ENCODE peak calls at places on chromosome 22, in seven cellular contexts. O is prostate gland, C is transverse colon, V is IMR-90, Q is HCT116, U is ovary, Z is stomach. E is an unnamed sample.

GRCh38 chr22:33864723-33865130 is 55.5 kb downstream of the LARGE1 start:
- DNase-seq in O (no peak), C (peak), V (peak), Q (no peak), U (peak), Z (no peak), E (no peak)

GRCh38 chr22:30830907-30831306 is 136.2 kb downstream of the OSBP2 start:
- DNase-seq in O (peak), C (peak), V (peak), Q (peak), U (no peak), Z (peak), E (peak)

GRCh38 chr22:30024231-30024630 is 56.0 kb upstream of the HORMAD2 start:
- DNase-seq in O (no peak), C (no peak), V (no peak), Q (no peak), U (no peak), Z (no peak), E (no peak)

GRCh38 chr22:28894320-28894719 is 10.9 kb downstream of the ZNRF3 start:
- DNase-seq in O (peak), C (peak), V (no peak), Q (no peak), U (no peak), Z (no peak), E (no peak)

GRCh38 chr22:31637938-31638618 is 23.9 kb downstream of the PISD start:
- DNase-seq in O (no peak), C (peak), V (no peak), Q (no peak), U (no peak), Z (no peak), E (no peak)

GRCh38 chr22:25753252-25753651 is 11.3 kb downstream of the MYO18B start:
- DNase-seq in O (no peak), C (no peak), V (no peak), Q (no peak), U (no peak), Z (no peak), E (no peak)

GRCh38 chr22:38077096-38077495 is 6.9 kb downstream of the SLC16A8 start:
- DNase-seq in O (no peak), C (no peak), V (no peak), Q (no peak), U (no peak), Z (no peak), E (no peak)

GRCh38 chr22:37633082-37633692 is 6.3 kb upstream of the SH3BP1 start:
- DNase-seq in O (no peak), C (peak), V (no peak), Q (no peak), U (no peak), Z (no peak), E (no peak)

GRCh38 chr22:38176170-38176741 is 5.4 kb downstream of the PLA2G6 start:
- DNase-seq in O (peak), C (peak), V (peak), Q (no peak), U (peak), Z (peak), E (no peak)

GRCh38 chr22:28594784-28595324 is 84.8 kb downstream of the TTC28 start:
- DNase-seq in O (no peak), C (no peak), V (peak), Q (peak), U (no peak), Z (no peak), E (peak)

GRCh38 chr22:49297286-49297870 is 530.3 kb downstream of the BRD1 start:
- DNase-seq in O (peak), C (no peak), V (no peak), Q (no peak), U (no peak), Z (peak), E (no peak)

GRCh38 chr22:41367039-41367679 is 14.6 kb upstream of the TEF start:
- DNase-seq in O (peak), C (peak), V (peak), Q (peak), U (peak), Z (peak), E (peak)

GRCh38 chr22:36554101-36554500 is 25.1 kb upstream of the EIF3D start:
- DNase-seq in O (no peak), C (no peak), V (no peak), Q (no peak), U (no peak), Z (no peak), E (no peak)

GRCh38 chr22:48753752-48754517 is 1073.7 kb downstream of the BRD1 start:
- DNase-seq in O (peak), C (no peak), V (no peak), Q (no peak), U (no peak), Z (peak), E (no peak)

GRCh38 chr22:38029901-38030300 is 27.3 kb upstream of the PICK1 start:
- DNase-seq in O (no peak), C (no peak), V (no peak), Q (no peak), U (no peak), Z (no peak), E (no peak)

GRCh38 chr22:41201146-41201545 is 4.0 kb upstream of the L3MBTL2 start:
- DNase-seq in O (peak), C (no peak), V (no peak), Q (no peak), U (no peak), Z (no peak), E (no peak)

GRCh38 chr22:38074181-38075104 is 9.5 kb downstream of the SLC16A8 start:
- DNase-seq in O (no peak), C (no peak), V (peak), Q (no peak), U (no peak), Z (no peak), E (no peak)

GRCh38 chr22:36358533-36359171 is 29.1 kb downstream of the MYH9 start:
- DNase-seq in O (no peak), C (no peak), V (no peak), Q (no peak), U (no peak), Z (no peak), E (no peak)

GRCh38 chr22:39643311-39644083 is 72.9 kb downstream of the CACNA1I start:
- DNase-seq in O (no peak), C (no peak), V (peak), Q (no peak), U (no peak), Z (no peak), E (no peak)

DNA sequence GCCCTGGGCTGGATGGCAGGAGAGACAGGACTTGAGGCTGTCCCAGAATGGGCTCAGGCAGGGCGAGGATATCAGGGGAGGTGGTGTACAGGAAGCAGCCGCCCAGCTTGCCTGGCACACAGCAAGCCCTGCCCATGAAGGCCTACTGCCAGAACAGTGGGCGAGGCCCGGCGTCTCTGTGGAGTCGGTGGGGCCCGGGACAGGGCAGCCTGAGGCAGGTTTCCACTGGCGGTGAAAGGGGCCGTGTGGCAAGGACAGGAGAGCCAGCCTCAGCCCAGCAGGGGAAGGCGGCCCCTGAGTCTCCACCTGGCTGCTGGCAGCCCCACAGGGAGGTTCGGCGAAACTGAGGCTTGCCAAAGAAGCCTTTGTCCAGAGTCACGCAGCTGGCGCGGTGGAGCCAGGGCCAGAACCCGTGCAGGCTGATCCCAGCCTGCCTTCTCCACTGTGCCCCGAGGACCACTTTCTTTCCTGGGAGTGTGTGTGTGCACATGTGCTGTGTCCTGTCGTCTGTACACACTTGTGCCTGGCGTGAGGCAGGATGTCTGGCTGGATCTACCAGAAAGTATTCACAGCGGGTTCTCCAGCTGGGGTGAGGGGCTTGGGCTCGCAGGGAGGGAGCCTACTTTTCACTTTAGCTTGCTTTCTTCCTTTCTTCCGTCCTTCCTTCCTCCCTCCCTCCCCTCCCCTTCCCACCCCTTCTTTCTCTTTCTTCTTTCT is 1.2 kb downstream of the TSPO start:
- DNase-seq in O (peak), C (peak), V (peak), Q (no peak), U (peak), Z (peak), E (peak)
- TF ChIP-seq POLR2A in O (peak), C (peak), V (no peak), Q (no peak), U (no peak), Z (no peak), E (peak)

GRCh38 chr22:46149493-46149997 is 781 bp upstream of the PPARA start:
- DNase-seq in O (peak), C (peak), V (no peak), Q (no peak), U (peak), Z (peak), E (peak)

GRCh38 chr22:46150615-46151423 is 493 bp downstream of the PPARA start:
- DNase-seq in O (peak), C (peak), V (no peak), Q (no peak), U (peak), Z (peak), E (peak)

GRCh38 chr22:46148885-46149492 is 1.3 kb upstream of the PPARA start:
- DNase-seq in O (no peak), C (peak), V (no peak), Q (no peak), U (no peak), Z (no peak), E (no peak)

GRCh38 chr22:46148336-46148735 is 2.0 kb upstream of the PPARA start:
- DNase-seq in O (no peak), C (peak), V (no peak), Q (no peak), U (peak), Z (no peak), E (no peak)

DNA sequence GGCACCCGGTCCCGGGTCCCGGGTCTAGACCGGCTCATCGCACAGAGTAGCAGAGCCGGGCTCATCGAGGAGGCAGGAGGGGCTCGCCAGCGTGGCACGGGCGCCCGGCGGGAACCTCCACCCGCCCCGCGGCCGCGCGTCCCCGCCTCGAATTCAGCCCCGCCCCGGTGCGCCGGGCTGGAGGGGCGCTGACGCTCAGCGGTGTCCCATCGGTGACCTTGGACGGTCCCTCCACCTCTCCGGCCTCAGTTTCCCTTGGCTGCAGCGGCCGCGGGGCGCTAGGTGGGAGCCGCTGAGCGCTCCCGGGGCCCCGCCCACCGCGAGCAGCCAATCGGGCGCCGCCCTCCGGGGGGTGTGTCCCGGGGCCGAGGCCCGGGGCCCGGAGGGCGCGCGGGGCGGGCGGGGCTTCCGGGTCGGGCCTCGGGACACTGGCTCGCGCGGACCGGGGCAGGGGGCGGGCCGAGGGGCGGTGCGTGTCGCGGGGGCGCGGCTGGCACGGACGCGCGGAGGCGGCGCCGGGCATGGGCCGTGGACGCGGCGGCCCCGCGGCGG is at the start of gene PPARA:
- DNase-seq in O (peak), C (peak), V (peak), Q (peak), U (peak), Z (peak), E (peak)
- TF ChIP-seq POLR2A in O (peak), C (peak), V (no peak), Q (peak), U (peak), Z (no peak), E (no peak)

DNA sequence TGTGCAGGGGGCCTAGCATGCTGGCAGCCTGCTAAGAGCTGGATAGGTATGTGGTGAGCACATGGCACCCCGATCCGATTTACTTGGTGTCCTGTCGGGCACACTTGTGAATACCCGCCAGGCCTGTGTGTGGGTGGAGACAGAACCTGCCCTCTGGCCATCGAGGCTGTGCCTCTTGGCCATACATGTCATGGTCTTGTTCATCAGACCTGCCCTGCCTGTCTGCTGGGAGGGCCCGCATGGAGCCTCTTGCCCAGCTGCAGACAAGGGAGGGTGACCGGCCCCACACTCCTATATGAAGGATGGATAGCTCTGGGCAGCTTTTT is 310.2 kb downstream of the TBC1D22A start:
- DNase-seq in O (no peak), C (no peak), V (no peak), Q (no peak), U (no peak), Z (no peak), E (no peak)
- TF ChIP-seq POLR2A in O (no peak), C (no peak), V (no peak), Q (no peak), U (no peak), Z (no peak), E (no peak)

DNA sequence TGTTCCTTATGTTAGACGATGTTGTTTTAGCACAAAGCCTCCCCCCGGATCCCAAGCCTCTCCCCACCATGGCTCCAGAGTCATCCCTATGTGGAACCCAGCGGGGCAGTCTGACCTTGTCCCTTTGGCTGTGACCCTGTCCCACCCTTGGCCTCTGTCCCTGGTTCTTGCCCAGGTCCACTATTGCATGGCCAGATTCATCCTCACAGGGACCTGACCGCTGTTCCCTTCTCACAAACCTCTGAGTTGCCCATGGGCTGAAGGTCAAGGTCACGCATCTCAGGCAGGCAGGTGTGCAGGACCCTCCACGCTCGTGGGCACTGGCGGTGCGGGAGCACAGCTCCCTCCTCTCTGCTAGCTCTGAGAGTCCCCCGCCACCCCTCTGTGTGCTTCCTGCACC is 39.0 kb downstream of the BCR start:
- DNase-seq in O (no peak), C (no peak), V (no peak), Q (no peak), U (no peak), Z (no peak), E (no peak)
- TF ChIP-seq POLR2A in O (no peak), C (no peak), V (no peak), Q (no peak), U (no peak), Z (no peak), E (no peak)